ENCODE peak calls at places on chromosomes 3 and 15, in seven cellular contexts. P is transverse colon, I is ovary, B is tibial nerve, F is upper lobe of left lung, X is heart left ventricle, A is breast epithelium. V is an unnamed sample.

GRCh38 chr15:41940441-41940857 is 31.9 kb downstream of the EHD4 start:
- DNase-seq in P (no peak), I (no peak), B (no peak), F (no peak), X (no peak), A (peak), V (no peak)

GRCh38 chr15:71776304-71776703 is 34.0 kb upstream of the NR2E3 start:
- DNase-seq in P (no peak), I (no peak), B (no peak), F (no peak), X (no peak), A (no peak), V (no peak)

GRCh38 chr3:52774066-52774713 is 3.2 kb upstream of the ITIH1 start:
- DNase-seq in P (peak), I (no peak), B (no peak), F (no peak), X (no peak), A (peak), V (no peak)

GRCh38 chr3:108914774-108915641 is 38.7 kb downstream of the GUCA1C start:
- DNase-seq in P (peak), I (no peak), B (peak), F (peak), X (no peak), A (peak), V (no peak)

GRCh38 chr15:39770748-39771689 is 11.6 kb downstream of the FSIP1 start:
- DNase-seq in P (no peak), I (no peak), B (no peak), F (no peak), X (no peak), A (no peak), V (no peak)

GRCh38 chr15:45121706-45122417 is 7.7 kb downstream of the DUOXA2 start:
- DNase-seq in P (no peak), I (no peak), B (no peak), F (no peak), X (no peak), A (no peak), V (no peak)

GRCh38 chr15:59553879-59554735 is 57.5 kb upstream of the GCNT3 start:
- DNase-seq in P (no peak), I (no peak), B (no peak), F (no peak), X (no peak), A (peak), V (no peak)

GRCh38 chr3:178417736-178418135 is 118.5 kb upstream of the KCNMB2 start:
- DNase-seq in P (no peak), I (no peak), B (no peak), F (no peak), X (no peak), A (no peak), V (no peak)

GRCh38 chr3:101936419-101937331 is 87.4 kb downstream of the NFKBIZ start:
- DNase-seq in P (no peak), I (no peak), B (no peak), F (no peak), X (no peak), A (no peak), V (no peak)

GRCh38 chr3:133548090-133548489 is 25.4 kb upstream of the CDV3 start:
- DNase-seq in P (no peak), I (no peak), B (no peak), F (no peak), X (no peak), A (no peak), V (no peak)

GRCh38 chr15:44726136-44726535 is 10.2 kb upstream of the TRIM69 start:
- DNase-seq in P (no peak), I (no peak), B (no peak), F (no peak), X (no peak), A (no peak), V (no peak)

GRCh38 chr3:99928758-99929408 is 111.2 kb downstream of the CMSS1 start:
- DNase-seq in P (no peak), I (no peak), B (peak), F (no peak), X (no peak), A (no peak), V (no peak)

GRCh38 chr3:46349484-46350261 is 4.2 kb upstream of the CCR2 start:
- DNase-seq in P (no peak), I (no peak), B (no peak), F (no peak), X (no peak), A (no peak), V (no peak)

GRCh38 chr3:113128386-113129015 is 82.9 kb upstream of the BOC start:
- DNase-seq in P (no peak), I (no peak), B (no peak), F (no peak), X (no peak), A (no peak), V (peak)

GRCh38 chr3:185846041-185846440 is 21.2 kb upstream of the IGF2BP2 start:
- DNase-seq in P (no peak), I (no peak), B (no peak), F (no peak), X (no peak), A (no peak), V (no peak)

GRCh38 chr3:138197058-138197457 is 10.0 kb downstream of the ARMC8 start:
- DNase-seq in P (no peak), I (no peak), B (no peak), F (no peak), X (no peak), A (no peak), V (no peak)

DNA sequence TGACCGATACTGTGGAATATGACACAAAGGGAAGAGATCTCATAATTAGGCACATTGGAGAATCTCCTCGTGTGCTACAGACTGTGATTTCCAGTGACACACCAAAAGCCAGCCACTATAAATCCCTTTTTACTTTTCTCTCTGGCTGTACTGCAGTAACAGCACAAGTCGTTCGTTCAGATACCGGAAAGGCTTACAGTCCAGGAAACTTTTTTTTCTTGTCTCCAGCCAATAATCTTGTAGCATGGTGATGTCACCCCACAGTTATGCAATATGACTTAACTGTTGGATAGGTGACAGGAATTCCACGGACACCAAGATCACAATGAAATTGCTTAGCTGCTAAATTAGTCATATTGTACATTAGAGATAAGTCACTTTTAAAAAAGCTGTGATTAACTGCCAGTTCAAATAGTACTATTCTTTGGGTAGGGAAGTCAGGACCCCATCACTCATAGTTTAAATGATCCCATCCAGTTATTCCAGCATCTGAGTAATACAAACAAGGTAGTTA is 36.3 kb upstream of the TSC22D2 start:
- DNase-seq in P (peak), I (no peak), B (peak), F (peak), X (no peak), A (peak), V (peak)
- H3K27ac ChIP-seq in P (peak), I (no peak), B (peak), F (peak), X (peak), A (peak), V (peak)

DNA sequence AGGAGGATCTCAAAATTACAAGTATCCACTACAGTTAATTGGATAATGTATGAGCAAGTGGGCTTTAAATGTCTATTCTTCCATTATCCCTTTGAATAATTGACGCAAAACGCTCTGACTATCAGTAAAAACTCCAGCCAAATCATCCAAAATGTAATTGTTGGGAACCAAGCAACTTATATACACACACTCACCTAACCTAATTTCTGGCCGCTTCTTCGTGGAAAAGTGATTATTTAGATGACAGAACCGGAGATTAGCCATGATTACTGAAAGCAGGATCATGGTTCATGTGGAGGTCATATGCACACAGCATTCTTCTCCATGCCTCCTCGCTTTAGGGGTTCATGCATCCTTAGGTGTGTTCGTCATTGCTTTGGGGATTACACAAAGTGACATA is 992.4 kb downstream of the NAALADL2 start:
- DNase-seq in P (no peak), I (no peak), B (no peak), F (no peak), X (no peak), A (no peak), V (no peak)
- TF ChIP-seq CTCF in P (no peak), I (no peak), B (no peak), F (no peak), X (no peak), A (no peak), V (no peak)

GRCh38 chr15:56243117-56243773 is 434 bp downstream of the RFX7 start:
- DNase-seq in P (peak), I (peak), B (peak), F (peak), X (peak), A (peak), V (no peak)
- TF ChIP-seq POLR2A in P (no peak), I (no peak), B (no peak), F (no peak), X (no peak), A (no peak), V (peak)

GRCh38 chr3:171829841-171830559 is 13.1 kb upstream of the TMEM212 start:
- DNase-seq in P (peak), I (peak), B (peak), F (peak), X (peak), A (peak), V (no peak)

GRCh38 chr3:171827385-171827784 is 15.8 kb upstream of the TMEM212 start:
- DNase-seq in P (no peak), I (no peak), B (no peak), F (no peak), X (no peak), A (no peak), V (no peak)

GRCh38 chr3:171825222-171825828 is 15.0 kb upstream of the PLD1 start:
- DNase-seq in P (no peak), I (no peak), B (peak), F (no peak), X (no peak), A (no peak), V (no peak)

GRCh38 chr3:171828852-171829770 is 14.0 kb upstream of the TMEM212 start:
- DNase-seq in P (no peak), I (no peak), B (no peak), F (no peak), X (no peak), A (no peak), V (no peak)

DNA sequence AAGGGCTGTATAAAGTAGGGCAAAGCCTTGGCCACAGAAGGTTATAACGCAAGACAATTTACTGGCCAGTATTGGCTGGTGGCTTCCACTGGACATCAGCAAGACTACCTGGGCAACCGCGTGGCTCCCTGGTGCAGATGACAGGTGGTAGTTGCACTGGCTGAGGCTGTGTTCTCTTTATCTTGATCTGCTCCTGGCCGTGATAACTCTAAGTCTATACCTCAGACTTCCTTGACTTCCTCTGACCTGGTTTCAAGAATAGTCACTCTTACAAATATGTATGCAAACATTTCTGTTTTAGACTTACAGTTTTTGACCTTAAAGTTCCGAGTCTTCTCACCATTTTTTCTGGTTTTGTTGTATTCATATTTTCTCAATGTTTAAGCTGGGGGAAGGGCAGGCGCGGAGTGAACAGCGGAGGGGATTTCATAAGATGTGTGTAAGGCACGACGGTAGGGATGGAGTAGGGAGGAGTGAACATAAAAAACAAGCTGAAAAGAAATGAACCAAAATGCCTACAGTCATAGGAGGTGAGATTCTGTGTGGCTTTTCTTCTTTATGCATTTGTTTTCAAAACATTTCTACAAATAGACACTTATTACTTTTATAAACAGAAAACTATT is 15.2 kb upstream of the TMEM212 start:
- DNase-seq in P (no peak), I (no peak), B (no peak), F (no peak), X (no peak), A (no peak), V (no peak)
- H3K27ac ChIP-seq in P (no peak), I (no peak), B (no peak), F (no peak), X (no peak), A (peak), V (no peak)

DNA sequence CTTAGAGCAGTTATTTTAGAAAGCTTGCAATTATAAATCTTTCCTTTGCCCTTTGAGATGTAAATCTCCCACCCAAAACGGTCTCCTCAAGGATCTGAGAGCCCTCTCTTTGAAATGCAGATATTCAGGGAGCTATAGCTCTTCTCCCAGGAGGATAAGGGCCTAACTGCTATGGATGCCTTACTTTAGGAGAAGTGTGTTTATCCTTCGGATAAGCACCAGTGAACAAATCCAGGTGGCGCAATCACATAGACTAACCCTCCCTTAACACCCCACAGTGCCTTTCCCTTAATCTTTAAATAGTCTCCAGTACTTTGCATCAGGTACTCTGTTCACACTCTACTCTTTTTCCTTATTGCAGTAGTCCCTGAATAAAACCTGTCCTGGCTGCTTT is 14.9 kb upstream of the CA12 start:
- DNase-seq in P (peak), I (no peak), B (no peak), F (peak), X (no peak), A (no peak), V (no peak)
- TF ChIP-seq CTCF in P (no peak), I (no peak), B (no peak), F (no peak), X (no peak), A (no peak), V (no peak)

V was measured in vagina.